ENCODE peak calls at places on chromosomes 7 and 10, in seven cellular contexts. H is naive thymus-derived CD4-positive, alpha-beta T cell; M is PC-9; J is body of pancreas; D is PC-3; L is aorta; C is left lung. Y is an unnamed sample. For H3K4me1, the result is how much of the 10 kb centered on the place peaks cover.

GRCh38 chr10:78231327-78231726 is 197.7 kb downstream of the RPS24 start:
- DNase-seq in M (no peak), C (no peak), H (no peak), L (no peak), J (no peak), D (no peak), Y (no peak)

GRCh38 chr7:141737118-141737835 is 881 bp upstream of the SSBP1 start:
- DNase-seq in C (no peak), L (no peak), H (peak), J (peak), D (peak), M (peak), Y (no peak)

GRCh38 chr10:132363921-132364593 is 32.1 kb downstream of the LRRC27 start:
- DNase-seq in D (peak), M (no peak), L (peak), H (no peak), J (no peak), C (no peak), Y (peak)

GRCh38 chr10:65394898-65395297 is 1530.9 kb upstream of the LRRTM3 start:
- DNase-seq in C (no peak), M (peak), L (no peak), J (no peak), D (peak), H (no peak), Y (no peak)

GRCh38 chr7:28280516-28280915 is 99.9 kb upstream of the JAZF1 start:
- DNase-seq in C (no peak), H (no peak), M (no peak), D (no peak), J (no peak), L (no peak), Y (no peak)

GRCh38 chr10:58384095-58384494 is 1.1 kb upstream of the TFAM start:
- DNase-seq in H (peak), J (no peak), D (peak), C (no peak), L (no peak), M (no peak), Y (no peak)

GRCh38 chr10:6055929-6056328 is 6.2 kb downstream of the IL2RA start:
- DNase-seq in D (no peak), H (no peak), L (no peak), M (no peak), C (no peak), J (no peak), Y (no peak)

GRCh38 chr10:29712108-29712507 is 77.3 kb upstream of the SVIL start:
- DNase-seq in M (peak), H (no peak), D (peak), L (no peak), J (no peak), C (no peak), Y (no peak)

GRCh38 chr10:86451604-86451960 is 70.0 kb downstream of the WAPL start:
- DNase-seq in M (no peak), J (no peak), L (no peak), D (no peak), C (no peak), H (no peak), Y (no peak)

GRCh38 chr10:45421231-45422097 is 47.4 kb downstream of the ALOX5 start:
- DNase-seq in C (no peak), D (no peak), J (peak), H (peak), L (no peak), M (no peak), Y (peak)

GRCh38 chr7:45589061-45589460 is 14.9 kb downstream of the ADCY1 start:
- DNase-seq in M (no peak), C (no peak), D (peak), H (no peak), J (no peak), L (peak), Y (no peak)

GRCh38 chr7:134414109-134414508 is 44.8 kb downstream of the AKR1B1 start:
- DNase-seq in D (no peak), L (no peak), J (no peak), H (no peak), C (no peak), M (no peak), Y (no peak)

GRCh38 chr10:64773357-64773756 is 1252.2 kb downstream of the REEP3 start:
- DNase-seq in D (peak), H (no peak), C (no peak), J (no peak), L (no peak), M (no peak), Y (no peak)

GRCh38 chr7:73622909-73623797 is 1.2 kb downstream of the MLXIPL start:
- DNase-seq in H (no peak), C (no peak), D (no peak), L (peak), M (no peak), J (peak), Y (peak)

GRCh38 chr7:158973440-158973839 is 117.1 kb downstream of the DYNC2I1 start:
- DNase-seq in L (no peak), D (peak), H (peak), M (no peak), J (peak), C (no peak), Y (no peak)

GRCh38 chr7:44281811-44282600 is 43.4 kb downstream of the CAMK2B start:
- DNase-seq in C (peak), M (no peak), D (no peak), H (no peak), L (peak), J (peak), Y (peak)

GRCh38 chr7:42025635-42026375 is 211.2 kb downstream of the GLI3 start:
- DNase-seq in C (no peak), M (no peak), H (no peak), J (peak), D (no peak), L (no peak), Y (no peak)

GRCh38 chr7:102431617-102432298 is 1.6 kb upstream of the ORAI2 start:
- DNase-seq in H (peak), C (peak), D (peak), L (no peak), M (no peak), J (peak), Y (no peak)

GRCh38 chr10:59266321-59266720 is 89.9 kb downstream of the PHYHIPL start:
- DNase-seq in H (no peak), D (no peak), L (no peak), C (no peak), M (no peak), J (no peak), Y (no peak)

GRCh38 chr10:30238836-30239235 is 110.2 kb downstream of the MTPAP start:
- DNase-seq in M (no peak), L (no peak), D (no peak), C (no peak), H (no peak), J (no peak), Y (no peak)

GRCh38 chr7:150448789-150449147 is 1.7 kb upstream of the GIMAP8 start:
- DNase-seq in D (peak), J (peak), L (peak), H (peak), M (no peak), C (peak), Y (peak)
- H3K4me1 ChIP-seq in D (under half), J (under half), L (under half), H (under half), M (under half), C (under half), Y (under half)

GRCh38 chr7:27183682-27184341 is 1.2 kb downstream of the HOXA11 start:
- DNase-seq in D (no peak), H (no peak), M (no peak), L (no peak), C (peak), J (no peak), Y (peak)
- H3K4me1 ChIP-seq in D (under half), H (under half), M (under half), L (under half), C (half or more), J (half or more), Y (under half)

DNA sequence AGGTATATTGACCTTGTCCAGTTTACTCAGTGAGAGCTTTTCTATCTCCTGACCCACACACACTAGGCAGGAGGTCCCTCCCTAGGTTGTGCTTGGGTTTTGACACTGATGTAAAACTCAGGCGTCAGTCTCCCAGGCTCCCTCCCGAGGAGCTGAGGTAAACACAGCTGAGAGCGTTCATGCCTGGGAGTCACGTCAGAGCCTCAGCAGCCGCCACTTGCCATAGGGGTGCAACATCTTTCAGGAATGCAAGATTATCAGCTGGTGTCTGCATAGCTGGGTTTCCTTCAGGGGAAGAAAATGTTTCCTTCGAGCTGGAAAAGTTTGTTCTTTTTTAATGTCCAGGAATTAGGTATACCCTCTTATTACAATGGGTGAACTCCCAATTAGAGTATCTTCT is 70.6 kb downstream of the FGFR2 start:
- DNase-seq in D (no peak), J (no peak), C (peak), H (no peak), M (no peak), L (no peak), Y (no peak)
- H3K4me1 ChIP-seq in D (under half), J (half or more), C (under half), H (under half), M (under half), L (under half), Y (under half)

GRCh38 chr10:958856-959255 is 27.4 kb upstream of the LARP4B start:
- DNase-seq in H (no peak), L (no peak), J (no peak), D (no peak), M (no peak), C (no peak), Y (no peak)
- H3K4me1 ChIP-seq in H (under half), L (under half), J (under half), D (under half), M (under half), C (under half), Y (under half)

GRCh38 chr10:76302936-76303656 is 871.7 kb downstream of the LRMDA start:
- DNase-seq in C (no peak), D (no peak), J (no peak), H (no peak), M (no peak), L (no peak), Y (no peak)

GRCh38 chr10:76306859-76307258 is 875.4 kb downstream of the LRMDA start:
- DNase-seq in H (no peak), C (no peak), M (no peak), J (no peak), D (no peak), L (no peak), Y (no peak)

GRCh38 chr10:76303682-76304316 is 872.4 kb downstream of the LRMDA start:
- DNase-seq in L (peak), H (no peak), J (peak), C (peak), D (peak), M (no peak), Y (peak)

GRCh38 chr10:76308946-76309529 is 877.6 kb downstream of the LRMDA start:
- DNase-seq in M (no peak), J (no peak), D (no peak), C (no peak), H (no peak), L (no peak), Y (no peak)

GRCh38 chr10:76305930-76306612 is 874.6 kb downstream of the LRMDA start:
- DNase-seq in D (no peak), L (no peak), H (no peak), J (no peak), M (no peak), C (no peak), Y (no peak)
- H3K4me1 ChIP-seq in D (under half), L (under half), H (under half), J (under half), M (under half), C (half or more), Y (under half)

Y was measured in upper lobe of right lung.